ENCODE peak calls at places on chromosomes 16 and 17, in seven cellular contexts. M is foreskin fibroblast, W is stomach, O is AG04449, N is A673, Y is neural crest cell, B is neural progenitor cell. U is an unnamed sample.

GRCh38 chr17:14437176-14437575 is 136.3 kb downstream of the HS3ST3B1 start:
- DNase-seq in M (no peak), B (no peak), Y (no peak), W (no peak), N (no peak), O (no peak), U (no peak)

GRCh38 chr16:80024443-80024842 is 423.9 kb upstream of the MAF start:
- DNase-seq in Y (no peak), O (no peak), B (no peak), N (no peak), W (no peak), M (no peak), U (no peak)

GRCh38 chr16:49588061-49588460 is 214.5 kb downstream of the C16orf78 start:
- DNase-seq in Y (no peak), M (no peak), O (no peak), W (peak), B (no peak), N (no peak), U (no peak)

GRCh38 chr16:87461466-87461975 is 31.3 kb downstream of the ZCCHC14 start:
- DNase-seq in O (no peak), Y (peak), M (peak), W (peak), N (peak), B (peak), U (peak)

GRCh38 chr16:71453051-71453450 is 9.0 kb downstream of the ZNF23 start:
- DNase-seq in N (no peak), Y (no peak), O (no peak), M (no peak), B (no peak), W (no peak), U (no peak)

GRCh38 chr16:89764711-89765201 is 43.4 kb downstream of the ZNF276 start:
- DNase-seq in O (no peak), B (no peak), Y (no peak), M (no peak), W (peak), N (no peak), U (no peak)

GRCh38 chr16:55390838-55391237 is 66.8 kb downstream of the IRX6 start:
- DNase-seq in W (no peak), O (no peak), B (no peak), Y (no peak), N (no peak), M (no peak), U (no peak)

GRCh38 chr16:87041732-87042131 is 275.5 kb downstream of the C16orf95 start:
- DNase-seq in Y (no peak), N (no peak), M (no peak), O (no peak), W (no peak), B (no peak), U (no peak)

GRCh38 chr16:68480084-68480995 is 32.0 kb upstream of the SMPD3 start:
- DNase-seq in N (no peak), W (no peak), O (no peak), Y (no peak), M (no peak), B (no peak), U (no peak)

GRCh38 chr16:1213796-1214372 is 11.2 kb downstream of the TPSG1 start:
- DNase-seq in W (no peak), O (no peak), B (no peak), N (no peak), M (no peak), Y (no peak), U (no peak)

GRCh38 chr16:86044241-86044671 is 145.3 kb downstream of the IRF8 start:
- DNase-seq in M (peak), W (peak), O (no peak), B (peak), Y (peak), N (peak), U (peak)

GRCh38 chr16:28867241-28867640 is 3.6 kb downstream of the SH2B1 start:
- DNase-seq in B (no peak), N (no peak), O (no peak), M (no peak), Y (no peak), W (no peak), U (no peak)

GRCh38 chr17:39781028-39781800 is 43.5 kb downstream of the GRB7 start:
- DNase-seq in M (no peak), W (no peak), Y (no peak), N (no peak), B (no peak), O (no peak), U (no peak)

GRCh38 chr17:2179615-2180295 is 123.8 kb downstream of the SMG6 start:
- DNase-seq in W (peak), O (no peak), B (no peak), M (peak), Y (no peak), N (peak), U (no peak)

GRCh38 chr17:73066148-73066884 is 26.2 kb downstream of the SLC39A11 start:
- DNase-seq in M (peak), B (no peak), O (no peak), W (no peak), N (no peak), Y (no peak), U (no peak)

GRCh38 chr17:82019905-82020873 is 2.5 kb downstream of the CENPX start:
- DNase-seq in M (peak), W (peak), B (peak), N (peak), Y (peak), O (no peak), U (peak)

GRCh38 chr17:74842599-74843351 is 16.9 kb downstream of the GRIN2C start:
- DNase-seq in B (peak), O (no peak), M (peak), W (peak), N (peak), Y (peak), U (peak)

GRCh38 chr16:3157229-3158013 is 22.6 kb downstream of the ZNF213 start:
- DNase-seq in N (peak), W (peak), M (peak), Y (peak), O (peak), B (peak), U (peak)

GRCh38 chr17:29341726-29342125 is 47.8 kb upstream of the NUFIP2 start:
- DNase-seq in B (no peak), W (no peak), N (no peak), O (no peak), M (peak), Y (no peak), U (no peak)

GRCh38 chr17:48596000-48596734 is 2.6 kb upstream of the HOXB5 start:
- DNase-seq in N (no peak), W (no peak), B (no peak), Y (no peak), O (no peak), M (no peak), U (no peak)

GRCh38 chr16:57609541-57610401 is 18.7 kb upstream of the ADGRG1 start:
- DNase-seq in Y (no peak), B (no peak), O (no peak), N (no peak), M (peak), W (peak), U (no peak)

GRCh38 chr16:74727903-74728302 is 27.2 kb upstream of the MLKL start:
- DNase-seq in B (no peak), N (no peak), M (no peak), Y (no peak), O (no peak), W (no peak), U (no peak)

GRCh38 chr16:74724820-74725549 is 24.3 kb upstream of the MLKL start:
- DNase-seq in M (peak), Y (peak), B (no peak), N (no peak), O (peak), W (no peak), U (no peak)

GRCh38 chr16:74726056-74726455 is 25.4 kb upstream of the MLKL start:
- DNase-seq in W (no peak), M (no peak), N (no peak), Y (no peak), O (no peak), B (no peak), U (no peak)

GRCh38 chr16:74725641-74726040 is 25.0 kb upstream of the MLKL start:
- DNase-seq in O (no peak), N (no peak), M (no peak), B (no peak), W (no peak), Y (no peak), U (no peak)

DNA sequence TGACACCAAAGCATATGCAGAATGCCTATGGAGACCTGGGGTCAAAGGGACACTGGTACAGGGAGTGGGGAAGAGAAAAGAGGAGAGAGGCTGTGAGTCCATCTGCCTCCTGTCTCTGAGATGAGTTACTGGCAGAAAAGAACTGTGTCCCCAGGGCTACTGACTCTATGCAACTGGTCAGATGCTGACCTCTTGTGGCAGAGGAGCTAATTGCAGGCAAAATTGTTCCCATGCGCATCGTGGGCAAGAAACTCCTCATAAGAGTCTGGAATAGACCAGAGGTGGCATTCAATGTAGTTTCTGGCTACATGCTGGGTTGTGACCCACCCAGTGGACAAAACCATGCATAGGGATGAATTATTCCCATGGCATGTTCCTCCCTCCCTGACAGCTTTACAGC is 26.1 kb upstream of the MLKL start:
- DNase-seq in N (peak), W (no peak), M (peak), B (no peak), Y (peak), O (no peak), U (no peak)
- TF ChIP-seq CTCF in N (peak), W (peak), M (peak), B (peak), Y (peak), O (no peak), U (peak)

GRCh38 chr17:37521821-37522220 is 32.1 kb downstream of the DUSP14 start:
- DNase-seq in O (no peak), M (no peak), Y (no peak), N (no peak), W (no peak), B (no peak), U (no peak)

GRCh38 chr17:37530420-37530819 is 40.7 kb downstream of the DUSP14 start:
- DNase-seq in Y (no peak), B (no peak), M (peak), W (no peak), N (no peak), O (no peak), U (no peak)

GRCh38 chr17:37523715-37524219 is 34.1 kb downstream of the DUSP14 start:
- DNase-seq in O (no peak), M (no peak), W (no peak), N (no peak), B (no peak), Y (no peak), U (no peak)

GRCh38 chr17:37532751-37533150 is 43.1 kb downstream of the DUSP14 start:
- DNase-seq in B (no peak), M (no peak), W (no peak), Y (no peak), N (no peak), O (no peak), U (no peak)

DNA sequence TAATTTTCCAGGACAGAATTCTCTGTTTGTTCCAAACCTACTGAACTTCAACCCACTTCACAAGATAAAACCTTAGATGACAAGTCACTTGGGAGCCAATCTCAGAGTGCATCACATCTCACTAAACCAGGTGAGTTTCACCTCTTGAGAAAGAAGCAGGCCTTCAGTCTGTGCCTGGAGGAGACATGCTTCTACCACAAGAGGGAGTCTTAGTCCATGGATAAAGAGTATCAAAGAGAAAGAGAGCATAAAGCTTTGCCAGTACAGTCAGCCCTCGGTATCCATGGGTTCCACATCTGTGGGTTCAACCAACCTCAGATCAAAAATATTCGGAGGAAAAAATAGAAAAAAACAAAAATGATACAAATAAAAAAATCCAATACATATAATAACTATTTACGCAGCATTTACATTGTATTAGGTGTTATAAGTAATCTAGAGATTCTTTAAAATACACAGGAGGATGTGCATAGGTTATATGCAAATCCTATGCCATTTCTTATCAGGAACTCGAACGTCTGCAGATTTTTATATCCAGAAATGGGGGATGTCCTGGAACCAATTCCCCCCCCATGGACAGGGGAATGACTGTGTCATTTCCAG is 37.7 kb downstream of the DUSP14 start:
- DNase-seq in O (no peak), N (peak), B (peak), W (no peak), M (peak), Y (no peak), U (no peak)
- TF ChIP-seq CTCF in O (peak), N (peak), B (peak), W (peak), M (peak), Y (peak), U (peak)

GRCh38 chr17:67376892-67377726 is at the start of gene PITPNC1:
- DNase-seq in N (peak), O (no peak), Y (peak), W (peak), B (peak), M (peak), U (peak)
- TF ChIP-seq CTCF in N (no peak), O (peak), Y (no peak), W (no peak), B (no peak), M (no peak), U (no peak)

GRCh38 chr16:27445502-27446175 is 43.7 kb downstream of the IL21R start:
- DNase-seq in W (no peak), Y (no peak), N (no peak), M (no peak), O (no peak), B (no peak), U (no peak)
- TF ChIP-seq CTCF in W (no peak), Y (no peak), N (no peak), M (no peak), O (no peak), B (no peak), U (no peak)

GRCh38 chr17:4997302-4998026 is at the start of the genes INCA1 and KIF1C:
- DNase-seq in M (peak), N (peak), O (peak), Y (peak), B (peak), W (peak), U (peak)
- TF ChIP-seq CTCF in M (no peak), N (no peak), O (no peak), Y (peak), B (no peak), W (no peak), U (no peak)

DNA sequence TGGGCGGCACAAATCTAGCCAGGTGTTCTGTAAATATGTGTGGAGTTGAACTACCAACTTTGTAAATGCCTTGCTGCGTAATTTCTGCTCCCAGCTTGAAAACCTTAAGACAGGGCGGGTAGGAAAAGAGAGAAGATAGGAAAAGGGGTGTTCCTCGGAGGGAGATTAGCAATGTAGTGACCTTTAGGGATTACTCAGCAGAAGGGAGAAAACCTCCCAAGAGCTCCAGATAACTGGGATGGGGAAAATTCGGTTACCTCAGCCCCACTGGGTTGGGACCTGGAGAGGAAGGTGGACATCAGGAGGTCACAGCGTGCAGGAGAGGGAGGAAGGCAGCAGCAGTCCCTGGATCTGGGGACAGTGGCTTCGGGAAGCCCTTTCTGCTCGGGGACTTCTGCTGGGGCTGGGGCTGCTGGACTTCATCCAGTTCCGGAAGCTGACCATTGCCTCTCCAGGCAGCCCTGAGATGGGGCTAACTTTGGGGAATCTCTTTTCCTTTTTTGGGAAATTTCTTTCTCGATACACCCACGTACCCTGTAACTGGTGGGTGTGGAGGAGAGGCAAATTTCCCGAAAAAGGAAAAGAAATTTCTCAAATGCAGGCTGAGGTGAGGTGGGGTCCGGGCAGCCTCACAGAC is 39.2 kb downstream of the MPRIP start:
- DNase-seq in N (no peak), O (no peak), Y (no peak), W (no peak), M (no peak), B (no peak), U (peak)
- TF ChIP-seq CTCF in N (no peak), O (no peak), Y (no peak), W (no peak), M (no peak), B (no peak), U (no peak)

GRCh38 chr17:4365628-4366311 is 705 bp downstream of the UBE2G1 start:
- DNase-seq in M (no peak), B (peak), O (no peak), Y (peak), N (peak), W (no peak), U (peak)

GRCh38 chr17:4369557-4370230 is 3.2 kb upstream of the UBE2G1 start:
- DNase-seq in M (no peak), Y (no peak), B (no peak), N (no peak), O (no peak), W (no peak), U (no peak)

GRCh38 chr17:4365103-4365627 is 1.3 kb downstream of the UBE2G1 start:
- DNase-seq in O (peak), B (peak), W (peak), N (peak), M (peak), Y (peak), U (peak)

GRCh38 chr17:4366312-4367063 is at the start of gene UBE2G1:
- DNase-seq in O (peak), W (peak), B (peak), Y (peak), M (peak), N (peak), U (peak)

DNA sequence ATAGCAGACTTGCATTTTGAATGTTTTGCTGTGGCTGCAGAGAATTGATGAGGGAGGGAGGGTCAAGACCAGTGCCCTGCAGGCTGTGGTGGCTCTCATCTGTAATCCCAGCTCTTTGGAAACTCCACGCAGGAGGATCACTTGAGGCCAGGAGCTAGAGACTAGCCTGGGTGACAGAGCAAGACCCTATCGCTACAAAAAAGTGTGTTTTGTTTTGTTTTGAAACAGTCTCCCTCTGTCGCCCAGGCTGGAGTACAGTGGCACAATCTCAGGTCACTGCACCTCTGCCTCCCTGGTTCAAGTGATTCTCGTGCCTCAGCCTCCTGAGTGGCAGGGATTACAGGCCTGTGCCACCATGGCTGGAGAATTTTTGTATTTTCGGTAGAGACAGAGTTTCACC is 1.9 kb upstream of the UBE2G1 start:
- DNase-seq in N (no peak), M (no peak), O (no peak), B (no peak), W (no peak), Y (no peak), U (no peak)
- TF ChIP-seq CTCF in N (no peak), M (no peak), O (no peak), B (no peak), W (no peak), Y (no peak), U (no peak)

U was measured in glutamatergic neuron.